ENCODE peak calls at places on chromosomes 6 and 20, in four cellular contexts. Q, X, H and E are unnamed samples.

GRCh38 chr6:168158280-168158979 is 79.4 kb upstream of the FRMD1 start:
- DNase-seq in X (peak; percentile 5), Q (no peak), H (no peak), E (no peak)

GRCh38 chr6:89789980-89790379 is 29.6 kb downstream of the MDN1 start:
- DNase-seq in Q (no peak), X (no peak), H (no peak), E (no peak)

GRCh38 chr6:140653985-140654384 is 1279.5 kb upstream of the CITED2 start:
- DNase-seq in H (no peak), Q (no peak), X (no peak), E (no peak)

GRCh38 chr6:27531772-27532459 is 59.0 kb upstream of the ZNF184 start:
- DNase-seq in H (no peak), Q (no peak), X (no peak), E (no peak)

GRCh38 chr6:158211273-158212055 is 43.3 kb downstream of the GTF2H5 start:
- DNase-seq in Q (peak; percentile 33), H (no peak), X (peak; percentile 66), E (peak; percentile 25)

GRCh38 chr20:44460795-44461141 is 14.9 kb upstream of the TTPAL start:
- DNase-seq in H (no peak), X (peak; percentile 67), Q (peak; percentile 66), E (no peak)

GRCh38 chr6:133890941-133891813 is 2.3 kb downstream of the TCF21 start:
- DNase-seq in H (peak; percentile 21), Q (peak; percentile 46), X (peak; percentile 49), E (no peak)

GRCh38 chr20:41405436-41405835 is 38.8 kb upstream of the EMILIN3 start:
- DNase-seq in X (no peak), Q (no peak), H (no peak), E (no peak)

GRCh38 chr6:113137411-113137810 is 719.7 kb upstream of the MARCKS start:
- DNase-seq in X (peak; percentile 57), Q (peak; percentile 57), H (no peak), E (no peak)

GRCh38 chr6:30857537-30857936 is 26.8 kb upstream of the DDR1 start:
- DNase-seq in Q (no peak), X (no peak), H (no peak), E (no peak)

GRCh38 chr6:143575440-143575839 is 63.9 kb upstream of the FUCA2 start:
- DNase-seq in Q (peak; percentile 94), X (peak; percentile 92), H (no peak), E (no peak)

GRCh38 chr6:28254340-28254618 is 2.2 kb upstream of the ZKSCAN4 start:
- DNase-seq in H (no peak), Q (no peak), X (no peak), E (no peak)

GRCh38 chr6:134287863-134288537 is 29.9 kb downstream of the SGK1 start:
- DNase-seq in X (no peak), Q (peak; percentile 83), H (no peak), E (no peak)

GRCh38 chr20:46359233-46359751 is 47.1 kb downstream of the ELMO2 start:
- DNase-seq in H (no peak), X (peak; percentile 35), Q (no peak), E (no peak)
- H3K4me3 ChIP-seq in H (no peak overlapping the region), X (no peak overlapping the region), Q (no peak overlapping the region), E (no peak overlapping the region)

GRCh38 chr6:137866914-137867684 is at the start of gene TNFAIP3:
- DNase-seq in X (peak; percentile 95), Q (peak; percentile 97), H (peak; percentile 95), E (peak; percentile 49)
- TF ChIP-seq CTCF in X (peak; percentile 64), Q (peak; percentile 60), H (peak; percentile 72), E (peak; percentile 66)

GRCh38 chr20:50655325-50655880 is 35.9 kb downstream of the RIPOR3 start:
- DNase-seq in Q (peak; percentile 92), X (peak; percentile 95), H (no peak), E (peak; percentile 75)
- H3K4me3 ChIP-seq in Q (no peak overlapping the region), X (peak overlapping the region; percentile 42), H (no peak overlapping the region), E (peak overlapping the region; percentile 12)

GRCh38 chr6:90891338-90891715 is 304.5 kb upstream of the MAP3K7 start:
- DNase-seq in H (no peak), X (no peak), Q (no peak), E (no peak)

GRCh38 chr6:90894285-90895144 is 307.6 kb upstream of the MAP3K7 start:
- DNase-seq in X (no peak), H (no peak), Q (no peak), E (no peak)

GRCh38 chr6:90893385-90893784 is 306.5 kb upstream of the MAP3K7 start:
- DNase-seq in Q (no peak), X (no peak), H (no peak), E (no peak)

GRCh38 chr6:90890681-90891337 is 303.9 kb upstream of the MAP3K7 start:
- DNase-seq in H (no peak), Q (no peak), X (no peak), E (no peak)

GRCh38 chr6:90892271-90892670 is 305.4 kb upstream of the MAP3K7 start:
- DNase-seq in Q (no peak), X (no peak), H (no peak), E (no peak)
- TF ChIP-seq CTCF in Q (no peak), X (no peak), H (no peak), E (no peak)